ENCODE peak calls at places on chromosomes 2 and 18, in ten cellular contexts. One of them, this sample, is unnamed.

GRCh38 chr2:130799295-130799694 is 37.4 kb upstream of the ARHGEF4 start:
- DNase-seq in HFF-Myc: no peak
- DNase-seq in pancreas: no peak
- DNase-seq in heart right ventricle: no peak
- DNase-seq in astrocyte: no peak
- DNase-seq in endodermal cell: no peak
- DNase-seq in IMR-90: no peak
- DNase-seq in choroid plexus epithelial cell: no peak
- DNase-seq in tibial artery: no peak
- DNase-seq in PC-3: no peak
- DNase-seq in this sample: no peak

GRCh38 chr2:218979846-218980738 is 4.9 kb downstream of the FEV start:
- DNase-seq in HFF-Myc: peak; percentile 33
- DNase-seq in pancreas: peak; percentile 87
- DNase-seq in heart right ventricle: peak; percentile 82
- DNase-seq in astrocyte: peak; percentile 30
- DNase-seq in endodermal cell: peak; percentile 97
- DNase-seq in IMR-90: peak; percentile 65
- DNase-seq in choroid plexus epithelial cell: peak; percentile 82
- DNase-seq in tibial artery: peak; percentile 82
- DNase-seq in PC-3: peak; percentile 89
- DNase-seq in this sample: peak; percentile 78

GRCh38 chr2:14417586-14417985 is 214.9 kb upstream of the LRATD1 start:
- DNase-seq in HFF-Myc: no peak
- DNase-seq in pancreas: no peak
- DNase-seq in heart right ventricle: no peak
- DNase-seq in astrocyte: peak; percentile 11
- DNase-seq in endodermal cell: no peak
- DNase-seq in IMR-90: no peak
- DNase-seq in choroid plexus epithelial cell: no peak
- DNase-seq in tibial artery: no peak
- DNase-seq in PC-3: no peak
- DNase-seq in this sample: no peak

GRCh38 chr2:85194780-85195480 is 61.7 kb downstream of the TCF7L1 start:
- DNase-seq in HFF-Myc: no peak
- DNase-seq in pancreas: no peak
- DNase-seq in heart right ventricle: no peak
- DNase-seq in astrocyte: no peak
- DNase-seq in endodermal cell: no peak
- DNase-seq in IMR-90: no peak
- DNase-seq in choroid plexus epithelial cell: no peak
- DNase-seq in tibial artery: no peak
- DNase-seq in PC-3: no peak
- DNase-seq in this sample: no peak

GRCh38 chr2:153871231-153872221 is at the start of gene GALNT13:
- DNase-seq in HFF-Myc: no peak
- DNase-seq in pancreas: peak; percentile 34
- DNase-seq in heart right ventricle: peak; percentile 15
- DNase-seq in astrocyte: peak; percentile 33
- DNase-seq in endodermal cell: peak; percentile 96
- DNase-seq in IMR-90: no peak
- DNase-seq in choroid plexus epithelial cell: peak; percentile 1
- DNase-seq in tibial artery: peak; percentile 76
- DNase-seq in PC-3: peak; percentile 45
- DNase-seq in this sample: no peak

GRCh38 chr2:2158176-2158826 is 172.8 kb downstream of the MYT1L start:
- DNase-seq in HFF-Myc: no peak
- DNase-seq in pancreas: no peak
- DNase-seq in heart right ventricle: no peak
- DNase-seq in astrocyte: no peak
- DNase-seq in endodermal cell: no peak
- DNase-seq in IMR-90: no peak
- DNase-seq in choroid plexus epithelial cell: no peak
- DNase-seq in tibial artery: no peak
- DNase-seq in PC-3: no peak
- DNase-seq in this sample: no peak

GRCh38 chr18:48673456-48674197 is 134.8 kb downstream of the CTIF start:
- DNase-seq in HFF-Myc: no peak
- DNase-seq in pancreas: no peak
- DNase-seq in heart right ventricle: no peak
- DNase-seq in astrocyte: no peak
- DNase-seq in endodermal cell: no peak
- DNase-seq in IMR-90: peak; percentile 16
- DNase-seq in choroid plexus epithelial cell: peak; percentile 30
- DNase-seq in tibial artery: no peak
- DNase-seq in PC-3: no peak
- DNase-seq in this sample: no peak

GRCh38 chr2:109208071-109208950 is 79.3 kb downstream of the SH3RF3 start:
- DNase-seq in HFF-Myc: peak; percentile 93
- DNase-seq in pancreas: no peak
- DNase-seq in heart right ventricle: no peak
- DNase-seq in astrocyte: peak; percentile 38
- DNase-seq in endodermal cell: no peak
- DNase-seq in IMR-90: peak; percentile 92
- DNase-seq in choroid plexus epithelial cell: peak; percentile 35
- DNase-seq in tibial artery: no peak
- DNase-seq in PC-3: peak; percentile 40
- DNase-seq in this sample: peak; percentile 41

GRCh38 chr2:47504174-47504810 is 101.3 kb downstream of the MSH2 start:
- DNase-seq in HFF-Myc: no peak
- DNase-seq in pancreas: no peak
- DNase-seq in heart right ventricle: no peak
- DNase-seq in astrocyte: no peak
- DNase-seq in endodermal cell: peak; percentile 24
- DNase-seq in IMR-90: no peak
- DNase-seq in choroid plexus epithelial cell: no peak
- DNase-seq in tibial artery: peak; percentile 15
- DNase-seq in PC-3: no peak
- DNase-seq in this sample: no peak

GRCh38 chr2:221444106-221444505 is 128.0 kb downstream of the EPHA4 start:
- DNase-seq in HFF-Myc: peak; percentile 17
- DNase-seq in pancreas: no peak
- DNase-seq in heart right ventricle: peak; percentile 24
- DNase-seq in astrocyte: peak; percentile 89
- DNase-seq in endodermal cell: no peak
- DNase-seq in IMR-90: peak; percentile 85
- DNase-seq in choroid plexus epithelial cell: peak; percentile 70
- DNase-seq in tibial artery: no peak
- DNase-seq in PC-3: peak; percentile 77
- DNase-seq in this sample: peak; percentile 14

GRCh38 chr18:50266248-50266704 is at the start of gene CFAP53:
- DNase-seq in HFF-Myc: peak; percentile 59
- DNase-seq in pancreas: peak; percentile 87
- DNase-seq in heart right ventricle: peak; percentile 94
- DNase-seq in astrocyte: peak; percentile 84
- DNase-seq in endodermal cell: peak; percentile 96
- DNase-seq in IMR-90: peak; percentile 84
- DNase-seq in choroid plexus epithelial cell: peak; percentile 93
- DNase-seq in tibial artery: peak; percentile 94
- DNase-seq in PC-3: peak; percentile 55
- DNase-seq in this sample: no peak

GRCh38 chr2:54500404-54501147 is 44.4 kb downstream of the SPTBN1 start:
- DNase-seq in HFF-Myc: no peak
- DNase-seq in pancreas: no peak
- DNase-seq in heart right ventricle: peak; percentile 36
- DNase-seq in astrocyte: no peak
- DNase-seq in endodermal cell: no peak
- DNase-seq in IMR-90: no peak
- DNase-seq in choroid plexus epithelial cell: no peak
- DNase-seq in tibial artery: no peak
- DNase-seq in PC-3: no peak
- DNase-seq in this sample: no peak

GRCh38 chr2:176189666-176190641 is 1.5 kb downstream of the HOXD1 start:
- DNase-seq in HFF-Myc: no peak
- DNase-seq in pancreas: no peak
- DNase-seq in heart right ventricle: no peak
- DNase-seq in astrocyte: no peak
- DNase-seq in endodermal cell: peak; percentile 71
- DNase-seq in IMR-90: no peak
- DNase-seq in choroid plexus epithelial cell: no peak
- DNase-seq in tibial artery: no peak
- DNase-seq in PC-3: no peak
- DNase-seq in this sample: no peak

GRCh38 chr2:128447538-128447885 is 128.8 kb upstream of the HS6ST1 start:
- DNase-seq in HFF-Myc: no peak
- DNase-seq in pancreas: no peak
- DNase-seq in heart right ventricle: no peak
- DNase-seq in astrocyte: no peak
- DNase-seq in endodermal cell: no peak
- DNase-seq in IMR-90: no peak
- DNase-seq in choroid plexus epithelial cell: no peak
- DNase-seq in tibial artery: no peak
- DNase-seq in PC-3: no peak
- DNase-seq in this sample: no peak

GRCh38 chr2:223954401-223954800 is 2.9 kb upstream of the MRPL44 start:
- DNase-seq in HFF-Myc: no peak
- DNase-seq in pancreas: no peak
- DNase-seq in heart right ventricle: no peak
- DNase-seq in astrocyte: peak; percentile 80
- DNase-seq in endodermal cell: peak; percentile 35
- DNase-seq in IMR-90: peak; percentile 94
- DNase-seq in choroid plexus epithelial cell: peak; percentile 96
- DNase-seq in tibial artery: no peak
- DNase-seq in PC-3: no peak
- DNase-seq in this sample: peak; percentile 45

GRCh38 chr2:112187046-112187715 is 49.0 kb downstream of the FBLN7 start:
- DNase-seq in HFF-Myc: no peak
- DNase-seq in pancreas: no peak
- DNase-seq in heart right ventricle: no peak
- DNase-seq in astrocyte: no peak
- DNase-seq in endodermal cell: no peak
- DNase-seq in IMR-90: no peak
- DNase-seq in choroid plexus epithelial cell: no peak
- DNase-seq in tibial artery: no peak
- DNase-seq in PC-3: no peak
- DNase-seq in this sample: no peak

GRCh38 chr2:51194656-51195055 is 162.7 kb upstream of the NRXN1 start:
- DNase-seq in HFF-Myc: no peak
- DNase-seq in pancreas: no peak
- DNase-seq in heart right ventricle: no peak
- DNase-seq in astrocyte: no peak
- DNase-seq in endodermal cell: no peak
- DNase-seq in IMR-90: no peak
- DNase-seq in choroid plexus epithelial cell: no peak
- DNase-seq in tibial artery: no peak
- DNase-seq in PC-3: no peak
- DNase-seq in this sample: no peak

GRCh38 chr2:232342635-232343565 is 35.7 kb upstream of the ALPP start:
- DNase-seq in HFF-Myc: no peak
- DNase-seq in pancreas: no peak
- DNase-seq in heart right ventricle: no peak
- DNase-seq in astrocyte: no peak
- DNase-seq in endodermal cell: no peak
- DNase-seq in IMR-90: no peak
- DNase-seq in choroid plexus epithelial cell: no peak
- DNase-seq in tibial artery: peak; percentile 54
- DNase-seq in PC-3: no peak
- DNase-seq in this sample: no peak

GRCh38 chr2:35415282-35415681 is 940.3 kb upstream of the CRIM1 start:
- DNase-seq in HFF-Myc: no peak
- DNase-seq in pancreas: no peak
- DNase-seq in heart right ventricle: no peak
- DNase-seq in astrocyte: no peak
- DNase-seq in endodermal cell: no peak
- DNase-seq in IMR-90: no peak
- DNase-seq in choroid plexus epithelial cell: peak; percentile 1
- DNase-seq in tibial artery: no peak
- DNase-seq in PC-3: peak; percentile 4
- DNase-seq in this sample: peak; percentile 21
- TF ChIP-seq CTCF in HFF-Myc: no peak
- TF ChIP-seq CTCF in pancreas: no peak
- TF ChIP-seq CTCF in heart right ventricle: no peak
- TF ChIP-seq CTCF in astrocyte: peak; percentile 11
- TF ChIP-seq CTCF in endodermal cell: peak; percentile 74
- TF ChIP-seq CTCF in IMR-90: no peak
- TF ChIP-seq CTCF in choroid plexus epithelial cell: peak; percentile 42
- TF ChIP-seq CTCF in tibial artery: no peak
- TF ChIP-seq CTCF in PC-3: peak; percentile 50
- TF ChIP-seq CTCF in this sample: peak; percentile 29

GRCh38 chr2:61404438-61404837 is 66.4 kb downstream of the USP34 start:
- DNase-seq in HFF-Myc: no peak
- DNase-seq in pancreas: no peak
- DNase-seq in heart right ventricle: no peak
- DNase-seq in astrocyte: no peak
- DNase-seq in endodermal cell: no peak
- DNase-seq in IMR-90: no peak
- DNase-seq in choroid plexus epithelial cell: no peak
- DNase-seq in tibial artery: no peak
- DNase-seq in PC-3: no peak
- DNase-seq in this sample: no peak
- TF ChIP-seq CTCF in HFF-Myc: no peak
- TF ChIP-seq CTCF in pancreas: no peak
- TF ChIP-seq CTCF in heart right ventricle: no peak
- TF ChIP-seq CTCF in astrocyte: no peak
- TF ChIP-seq CTCF in endodermal cell: no peak
- TF ChIP-seq CTCF in IMR-90: no peak
- TF ChIP-seq CTCF in choroid plexus epithelial cell: no peak
- TF ChIP-seq CTCF in tibial artery: no peak
- TF ChIP-seq CTCF in PC-3: no peak
- TF ChIP-seq CTCF in this sample: no peak

DNA sequence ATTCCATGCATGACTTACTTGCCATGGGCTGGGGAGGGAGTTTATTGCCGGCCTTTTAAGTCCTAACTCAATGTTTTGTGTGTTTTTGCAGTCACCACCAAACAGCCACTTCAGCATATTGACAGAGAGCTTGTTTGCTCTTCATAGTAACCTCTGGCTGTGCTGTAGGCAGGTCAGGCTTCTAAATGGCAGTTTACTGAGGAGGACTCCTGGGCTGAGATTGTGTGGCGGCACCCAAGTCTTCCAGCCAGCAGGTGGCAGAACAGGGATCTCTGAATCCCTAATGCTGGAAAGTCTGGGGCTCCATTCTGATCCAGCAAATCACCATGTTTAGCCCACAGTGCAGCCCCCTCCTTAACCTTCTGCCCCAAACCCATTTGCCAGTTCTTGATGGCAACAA is 121.2 kb downstream of the CAPN13 start:
- DNase-seq in HFF-Myc: no peak
- DNase-seq in pancreas: no peak
- DNase-seq in heart right ventricle: no peak
- DNase-seq in astrocyte: no peak
- DNase-seq in endodermal cell: peak; percentile 79
- DNase-seq in IMR-90: no peak
- DNase-seq in choroid plexus epithelial cell: no peak
- DNase-seq in tibial artery: no peak
- DNase-seq in PC-3: peak; percentile 13
- DNase-seq in this sample: no peak
- TF ChIP-seq CTCF in HFF-Myc: peak; percentile 43
- TF ChIP-seq CTCF in pancreas: no peak
- TF ChIP-seq CTCF in heart right ventricle: peak; percentile 22
- TF ChIP-seq CTCF in astrocyte: no peak
- TF ChIP-seq CTCF in endodermal cell: peak; percentile 74
- TF ChIP-seq CTCF in IMR-90: no peak
- TF ChIP-seq CTCF in choroid plexus epithelial cell: peak; percentile 32
- TF ChIP-seq CTCF in tibial artery: no peak
- TF ChIP-seq CTCF in PC-3: peak; percentile 54
- TF ChIP-seq CTCF in this sample: no peak

DNA sequence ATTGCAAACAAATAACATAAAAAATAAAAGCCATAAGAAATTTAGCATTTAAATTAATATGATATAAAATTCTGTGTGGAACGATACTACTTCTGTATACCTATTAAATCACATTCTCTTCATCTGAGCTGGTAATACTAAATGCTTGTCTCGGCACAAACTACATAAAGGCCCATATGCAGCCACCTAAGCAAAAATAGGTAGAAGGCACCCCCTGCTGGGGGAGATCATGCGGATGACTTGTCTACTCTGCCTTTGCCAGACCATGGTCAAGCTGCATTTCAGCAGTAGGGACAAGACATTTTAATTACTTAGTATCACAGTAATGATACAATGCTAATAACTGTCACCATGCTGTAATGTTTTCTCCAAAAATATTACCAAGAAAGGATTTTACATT is 108.0 kb downstream of the CDH19 start:
- DNase-seq in HFF-Myc: no peak
- DNase-seq in pancreas: peak; percentile 35
- DNase-seq in heart right ventricle: peak; percentile 14
- DNase-seq in astrocyte: peak; percentile 6
- DNase-seq in endodermal cell: peak; percentile 94
- DNase-seq in IMR-90: no peak
- DNase-seq in choroid plexus epithelial cell: peak; percentile 51
- DNase-seq in tibial artery: no peak
- DNase-seq in PC-3: peak; percentile 80
- DNase-seq in this sample: peak; percentile 81
- TF ChIP-seq CTCF in HFF-Myc: no peak
- TF ChIP-seq CTCF in pancreas: no peak
- TF ChIP-seq CTCF in heart right ventricle: peak; percentile 26
- TF ChIP-seq CTCF in astrocyte: peak; percentile 51
- TF ChIP-seq CTCF in endodermal cell: peak; percentile 84
- TF ChIP-seq CTCF in IMR-90: no peak
- TF ChIP-seq CTCF in choroid plexus epithelial cell: peak; percentile 51
- TF ChIP-seq CTCF in tibial artery: no peak
- TF ChIP-seq CTCF in PC-3: peak; percentile 84
- TF ChIP-seq CTCF in this sample: peak; percentile 57

This sample was measured in MCF 10A.